ENCODE peak calls at places on chromosome 14, in five cellular contexts. H, W, N, L and J are unnamed samples.

GRCh38 chr14:65949711-65950516 is 536.3 kb upstream of the CCDC196 start:
- DNase-seq in H (peak), W (no peak), N (peak), L (no peak), J (peak)

GRCh38 chr14:37709419-37710195 is 114.2 kb downstream of the TTC6 start:
- DNase-seq in H (no peak), W (no peak), N (no peak), L (no peak), J (no peak)

GRCh38 chr14:40909906-40910305 is 696.8 kb upstream of the LRFN5 start:
- DNase-seq in H (no peak), W (no peak), N (no peak), L (no peak), J (no peak)

GRCh38 chr14:61569308-61569707 is 126.0 kb upstream of the HIF1A start:
- DNase-seq in H (no peak), W (peak), N (no peak), L (no peak), J (no peak)

GRCh38 chr14:53472306-53472705 is 319.2 kb upstream of the DDHD1 start:
- DNase-seq in H (no peak), W (no peak), N (no peak), L (no peak), J (no peak)

GRCh38 chr14:97385727-97386126 is 588.5 kb downstream of the VRK1 start:
- DNase-seq in H (no peak), W (no peak), N (no peak), L (no peak), J (no peak)

GRCh38 chr14:103698380-103699260 is 16.6 kb downstream of the XRCC3 start:
- DNase-seq in H (peak), W (peak), N (no peak), L (peak), J (no peak)

GRCh38 chr14:58298477-58298879 is at the start of gene ARID4A:
- DNase-seq in H (peak), W (no peak), N (peak), L (peak), J (no peak)

GRCh38 chr14:72783741-72784140 is 110.2 kb downstream of the DPF3 start:
- DNase-seq in H (no peak), W (no peak), N (no peak), L (peak), J (no peak)

GRCh38 chr14:101125313-101125712 is 221.8 kb upstream of the RTL1 start:
- DNase-seq in H (no peak), W (peak), N (peak), L (no peak), J (no peak)

GRCh38 chr14:53412819-53413664 is 259.9 kb upstream of the DDHD1 start:
- DNase-seq in H (no peak), W (no peak), N (no peak), L (no peak), J (no peak)

GRCh38 chr14:72723741-72724530 is 170.0 kb downstream of the DPF3 start:
- DNase-seq in H (no peak), W (no peak), N (no peak), L (no peak), J (no peak)

GRCh38 chr14:64410084-64410774 is 22.1 kb downstream of the MTHFD1 start:
- DNase-seq in H (no peak), W (no peak), N (no peak), L (peak), J (no peak)

GRCh38 chr14:99821519-99822165 is 28.4 kb downstream of the EML1 start:
- DNase-seq in H (no peak), W (peak), N (no peak), L (peak), J (no peak)

GRCh38 chr14:44928793-44929192 is 33.0 kb downstream of the KLHL28 start:
- DNase-seq in H (no peak), W (no peak), N (no peak), L (no peak), J (no peak)

GRCh38 chr14:24837280-24838046 is 203.5 kb upstream of the GZMB start:
- DNase-seq in H (no peak), W (peak), N (no peak), L (no peak), J (no peak)

GRCh38 chr14:21071225-21072041 is 1.3 kb downstream of the ARHGEF40 start:
- DNase-seq in H (peak), W (peak), N (peak), L (peak), J (peak)

GRCh38 chr14:98347686-98348085 is 924.3 kb downstream of the BCL11B start:
- DNase-seq in H (no peak), W (no peak), N (no peak), L (no peak), J (no peak)

GRCh38 chr14:103130017-103130764 is 6.9 kb downstream of the TNFAIP2 start:
- DNase-seq in H (no peak), W (peak), N (no peak), L (peak), J (no peak)

GRCh38 chr14:104361921-104362681 is 217.5 kb upstream of the C14orf180 start:
- DNase-seq in H (no peak), W (no peak), N (peak), L (no peak), J (no peak)

GRCh38 chr14:20794644-20795369 is 7.8 kb downstream of the RNASE1 start:
- DNase-seq in H (no peak), W (no peak), N (no peak), L (no peak), J (no peak)

GRCh38 chr14:81516941-81517797 is 16.5 kb downstream of the SEL1L start:
- DNase-seq in H (no peak), W (peak), N (peak), L (no peak), J (no peak)

GRCh38 chr14:86321151-86321550 is 791.2 kb downstream of the FLRT2 start:
- DNase-seq in H (no peak), W (no peak), N (no peak), L (no peak), J (no peak)

GRCh38 chr14:59427653-59428578 is 37.3 kb downstream of the GPR135 start:
- DNase-seq in H (peak), W (peak), N (peak), L (no peak), J (no peak)

GRCh38 chr14:102827716-102828115 is 50.5 kb downstream of the TRAF3 start:
- DNase-seq in H (no peak), W (peak), N (no peak), L (no peak), J (no peak)

GRCh38 chr14:68772761-68773381 is 20.0 kb downstream of the ZFP36L1 start:
- DNase-seq in H (no peak), W (no peak), N (peak), L (no peak), J (no peak)

GRCh38 chr14:73684627-73685026 is 29.6 kb downstream of the PNMA1 start:
- DNase-seq in H (no peak), W (no peak), N (no peak), L (no peak), J (no peak)

GRCh38 chr14:97458302-97459137 is 661.3 kb downstream of the VRK1 start:
- DNase-seq in H (no peak), W (no peak), N (no peak), L (peak), J (peak)

GRCh38 chr14:76007852-76008251 is 22.3 kb downstream of the IFT43 start:
- DNase-seq in H (no peak), W (peak), N (no peak), L (no peak), J (no peak)

GRCh38 chr14:52852810-52853521 is 61.6 kb upstream of the GNPNAT1 start:
- DNase-seq in H (no peak), W (no peak), N (no peak), L (no peak), J (no peak)

GRCh38 chr14:27148143-27148542 is 550.3 kb upstream of the NOVA1 start:
- DNase-seq in H (no peak), W (no peak), N (no peak), L (no peak), J (no peak)

GRCh38 chr14:75069021-75069810 is at the start of gene ZC2HC1C:
- DNase-seq in H (peak), W (peak), N (peak), L (peak), J (peak)

DNA sequence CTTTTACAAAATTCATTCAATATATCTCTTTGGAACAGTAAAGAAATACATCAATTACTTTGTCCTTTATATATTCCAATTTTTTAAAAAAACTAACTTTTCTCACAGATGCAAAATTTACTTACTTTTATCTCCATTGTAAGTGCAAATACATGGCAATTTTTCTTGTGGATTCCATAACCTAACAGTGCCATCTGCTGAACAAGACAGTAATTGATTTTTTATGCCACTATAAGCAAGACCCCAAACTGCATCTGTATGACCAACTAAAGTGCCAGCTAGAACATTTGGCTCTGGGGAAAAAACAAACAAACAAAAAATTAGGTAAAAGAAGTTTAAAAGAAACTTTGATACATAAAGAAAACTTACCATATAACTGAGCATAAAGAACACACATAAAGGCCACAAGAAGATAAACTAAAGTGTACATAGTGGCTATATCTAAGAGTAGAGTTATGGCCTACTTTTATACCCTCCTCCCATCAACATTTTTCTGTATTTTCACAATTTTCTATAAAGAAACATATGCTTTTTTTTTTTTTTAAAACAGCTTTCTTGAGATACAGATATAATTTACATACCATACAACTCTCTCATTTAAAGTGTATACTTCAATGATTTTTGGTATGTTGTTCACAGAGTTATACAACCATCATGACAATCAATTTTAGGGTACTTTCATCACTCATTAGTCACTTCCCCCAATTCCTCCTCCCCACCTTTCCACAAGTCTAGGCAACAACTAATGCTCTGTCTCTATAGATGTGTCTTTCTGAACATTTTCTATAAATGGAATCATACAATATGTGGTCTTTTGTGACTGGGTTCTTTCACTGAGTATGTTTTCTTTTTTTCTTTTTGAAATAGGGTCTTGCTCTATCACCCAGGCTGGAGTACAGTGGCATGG is 32.6 kb downstream of the COCH start:
- DNase-seq in H (no peak), W (no peak), N (no peak), L (no peak), J (no peak)
- TF ChIP-seq CTCF in H (peak), W (peak), N (no peak), L (no peak), J (peak)

GRCh38 chr14:91311284-91311662 is 66.8 kb upstream of the GPR68 start:
- DNase-seq in H (no peak), W (no peak), N (no peak), L (no peak), J (no peak)
- TF ChIP-seq CTCF in H (no peak), W (no peak), N (no peak), L (no peak), J (no peak)

GRCh38 chr14:88929656-88930436 is 105.4 kb downstream of the TTC8 start:
- DNase-seq in H (no peak), W (no peak), N (no peak), L (peak), J (no peak)
- TF ChIP-seq CTCF in H (no peak), W (peak), N (no peak), L (no peak), J (no peak)

GRCh38 chr14:49464885-49465284 is 121.3 kb downstream of the RPS29 start:
- DNase-seq in H (no peak), W (no peak), N (no peak), L (no peak), J (no peak)
- TF ChIP-seq CTCF in H (no peak), W (no peak), N (no peak), L (no peak), J (no peak)

DNA sequence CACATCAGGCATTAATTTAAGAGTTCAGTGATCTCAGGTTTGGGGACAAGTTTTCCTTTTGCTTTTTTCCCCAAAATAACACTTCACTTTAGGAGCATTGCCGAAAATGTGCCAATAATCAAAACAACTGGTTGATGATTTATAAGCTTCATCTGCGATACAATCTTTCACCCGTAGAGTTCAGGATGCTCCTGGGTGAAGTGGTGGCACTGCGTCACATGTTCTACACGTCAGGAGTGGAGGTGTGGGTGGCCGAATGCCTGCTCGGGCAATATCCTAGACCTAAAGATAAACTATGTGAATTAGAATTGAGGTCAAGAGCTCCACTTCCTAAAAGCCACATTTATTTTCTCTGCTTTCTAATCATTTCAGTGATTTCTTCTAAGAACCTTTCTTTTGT is 70.9 kb upstream of the DICER1 start:
- DNase-seq in H (no peak), W (no peak), N (no peak), L (peak), J (no peak)
- TF ChIP-seq CTCF in H (no peak), W (no peak), N (no peak), L (no peak), J (no peak)

GRCh38 chr14:70048313-70048654 is 140.5 kb downstream of the SLC8A3 start:
- DNase-seq in H (no peak), W (no peak), N (no peak), L (no peak), J (no peak)

GRCh38 chr14:70045296-70045695 is 143.5 kb downstream of the SLC8A3 start:
- DNase-seq in H (no peak), W (no peak), N (no peak), L (no peak), J (no peak)

GRCh38 chr14:70047598-70048312 is 141.0 kb downstream of the SLC8A3 start:
- DNase-seq in H (no peak), W (no peak), N (no peak), L (no peak), J (no peak)

DNA sequence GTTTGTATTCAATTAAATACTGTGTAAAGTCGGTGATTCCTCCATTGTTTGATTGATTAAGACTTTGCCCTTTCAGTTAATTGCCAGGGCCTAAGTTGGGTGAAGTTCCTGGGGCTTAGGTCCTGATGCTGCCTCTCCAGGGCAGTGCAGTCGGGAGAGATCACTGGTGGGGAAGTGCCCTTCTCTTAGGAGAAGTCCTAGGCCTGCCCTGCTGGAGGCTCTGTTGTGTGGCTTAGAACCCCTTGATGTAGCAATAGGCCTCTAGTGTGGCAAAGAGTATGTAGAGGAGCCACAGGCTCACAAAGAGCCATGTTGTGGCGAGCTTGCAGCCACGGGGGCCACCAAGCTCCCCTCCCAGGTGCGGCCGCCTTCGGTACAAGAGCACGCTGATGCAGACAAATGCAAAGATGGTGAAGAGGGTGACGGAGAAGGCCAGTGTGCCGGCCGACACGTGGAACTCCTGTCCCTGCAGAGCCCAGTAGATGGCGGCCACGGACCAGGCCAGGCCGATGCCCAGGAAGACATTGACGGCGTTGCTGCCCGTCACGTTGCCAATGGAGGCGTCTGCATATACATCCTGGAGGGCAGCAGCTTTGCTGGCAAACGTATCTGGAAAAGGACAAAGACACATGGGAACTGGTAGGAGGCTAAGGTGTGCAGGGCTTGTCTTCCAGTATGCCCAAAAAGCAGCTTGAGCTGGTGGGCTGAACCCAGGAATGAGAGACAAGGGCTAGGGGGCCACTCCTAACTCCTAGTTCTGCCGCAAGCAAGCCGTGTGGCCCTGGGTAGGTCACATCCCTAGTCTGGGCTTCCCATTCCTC is 142.8 kb downstream of the SLC8A3 start:
- DNase-seq in H (peak), W (peak), N (peak), L (peak), J (peak)
- TF ChIP-seq CTCF in H (peak), W (peak), N (no peak), L (no peak), J (peak)

DNA sequence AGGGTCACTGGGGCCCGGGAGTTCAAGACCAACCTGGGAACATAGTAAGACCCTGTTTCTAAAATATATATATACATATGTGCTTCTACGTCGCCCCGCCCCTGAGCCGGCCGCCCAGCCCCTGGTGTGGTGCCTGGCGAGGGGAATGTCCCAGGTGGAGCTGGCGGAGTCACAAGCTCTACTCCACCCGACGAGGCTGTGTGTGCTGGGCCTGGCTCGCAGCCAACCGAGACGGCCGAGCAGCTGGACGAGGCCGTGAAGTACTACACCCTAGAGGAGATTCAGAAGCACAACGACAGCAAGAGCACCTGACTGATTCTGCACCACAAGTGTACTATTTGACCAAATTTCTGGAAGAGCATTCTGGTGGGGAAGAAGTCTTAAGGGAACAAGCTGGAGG is 22.1 kb upstream of the ITPK1 start:
- DNase-seq in H (peak), W (peak), N (peak), L (no peak), J (no peak)
- TF ChIP-seq CTCF in H (peak), W (no peak), N (no peak), L (no peak), J (no peak)